ENCODE peak calls at places on chromosome 13, in four cellular contexts. F is hepatocyte, W is astrocyte of the cerebellum, O is HFF-Myc. Y is an unnamed sample.

GRCh38 chr13:60617863-60618733 is 221.1 kb downstream of the TDRD3 start:
- DNase-seq in O (no peak), W (peak), F (peak), Y (no peak)

GRCh38 chr13:109389892-109390345 is 396.5 kb downstream of the IRS2 start:
- DNase-seq in W (no peak), O (no peak), F (no peak), Y (no peak)

GRCh38 chr13:31174018-31174417 is 12.3 kb upstream of the HSPH1 start:
- DNase-seq in W (peak), F (no peak), O (no peak), Y (no peak)

GRCh38 chr13:85386424-85386823 is 412.8 kb downstream of the SLITRK6 start:
- DNase-seq in F (no peak), W (no peak), O (no peak), Y (peak)

GRCh38 chr13:60152114-60152513 is 11.6 kb downstream of the DIAPH3 start:
- DNase-seq in W (no peak), O (no peak), F (no peak), Y (no peak)

GRCh38 chr13:51435002-51435578 is 17.7 kb downstream of the INTS6 start:
- DNase-seq in F (peak), O (no peak), W (no peak), Y (no peak)

GRCh38 chr13:72651196-72651595 is 76.2 kb downstream of the MZT1 start:
- DNase-seq in F (peak), O (no peak), W (no peak), Y (no peak)

GRCh38 chr13:62060570-62060969 is 644.9 kb upstream of the PCDH20 start:
- DNase-seq in O (no peak), F (no peak), W (no peak), Y (no peak)

GRCh38 chr13:20391597-20392452 is 133.8 kb downstream of the CRYL1 start:
- DNase-seq in O (no peak), W (no peak), F (no peak), Y (no peak)

GRCh38 chr13:102195566-102196462 is 206.0 kb downstream of the FGF14 start:
- DNase-seq in F (no peak), O (peak), W (peak), Y (no peak)

GRCh38 chr13:24693862-24694471 is 13.8 kb downstream of the ATP12A start:
- DNase-seq in F (peak), W (no peak), O (no peak), Y (no peak)

GRCh38 chr13:99971576-99972189 is at the start of gene ZIC5:
- DNase-seq in F (no peak), O (no peak), W (peak), Y (no peak)

GRCh38 chr13:87093399-87093798 is 577.8 kb upstream of the SLITRK5 start:
- DNase-seq in W (no peak), F (no peak), O (no peak), Y (no peak)

GRCh38 chr13:23348270-23349126 is 85.0 kb downstream of the SACS start:
- DNase-seq in W (no peak), O (no peak), F (peak), Y (no peak)

GRCh38 chr13:44431150-44431549 is 57.5 kb downstream of the SERP2 start:
- DNase-seq in O (no peak), W (no peak), F (peak), Y (no peak)

GRCh38 chr13:113448545-113448884 is 4.8 kb downstream of the ADPRHL1 start:
- DNase-seq in O (no peak), F (no peak), W (no peak), Y (no peak)

GRCh38 chr13:56009418-56009817 is 1131.3 kb upstream of the PRR20A start:
- DNase-seq in F (no peak), O (no peak), W (no peak), Y (no peak)

GRCh38 chr13:78700121-78700910 is 41.4 kb upstream of the OBI1 start:
- DNase-seq in F (no peak), W (peak), O (no peak), Y (no peak)

GRCh38 chr13:81012031-81012430 is 671.1 kb upstream of the SPRY2 start:
- DNase-seq in O (no peak), W (no peak), F (no peak), Y (no peak)

GRCh38 chr13:33725340-33725739 is 92.6 kb upstream of the RFC3 start:
- DNase-seq in F (no peak), O (no peak), W (no peak), Y (no peak)

GRCh38 chr13:48151343-48151742 is 56.4 kb upstream of the MED4 start:
- DNase-seq in F (no peak), O (no peak), W (no peak), Y (no peak)

GRCh38 chr13:48144413-48145035 is 49.6 kb upstream of the MED4 start:
- DNase-seq in F (no peak), W (no peak), O (no peak), Y (no peak)

GRCh38 chr13:48142437-48142836 is 47.5 kb upstream of the MED4 start:
- DNase-seq in O (no peak), W (no peak), F (no peak), Y (no peak)

GRCh38 chr13:48146636-48147035 is 51.7 kb upstream of the MED4 start:
- DNase-seq in F (no peak), W (no peak), O (no peak), Y (no peak)

DNA sequence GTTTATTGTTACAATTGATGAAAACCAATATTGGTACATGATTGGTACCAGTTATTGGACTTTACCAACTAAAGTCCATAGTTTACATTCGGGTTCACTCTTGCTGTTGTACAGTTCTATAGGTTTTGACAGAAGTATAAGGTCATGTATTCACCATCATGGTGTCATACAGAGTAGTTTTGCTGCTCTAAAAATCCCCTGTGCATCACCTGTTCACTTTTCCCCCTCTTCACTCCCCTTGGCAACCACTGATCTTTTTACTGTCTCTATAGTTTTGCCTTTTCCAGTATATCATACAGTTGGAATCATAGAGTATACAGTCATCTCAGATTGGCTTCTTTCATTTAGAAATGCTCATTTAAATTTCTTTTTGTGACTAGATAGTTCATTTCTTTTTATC is 51.2 kb upstream of the MED4 start:
- DNase-seq in F (no peak), O (no peak), W (no peak), Y (no peak)
- TF ChIP-seq CTCF in F (no peak), O (no peak), W (no peak), Y (no peak)

DNA sequence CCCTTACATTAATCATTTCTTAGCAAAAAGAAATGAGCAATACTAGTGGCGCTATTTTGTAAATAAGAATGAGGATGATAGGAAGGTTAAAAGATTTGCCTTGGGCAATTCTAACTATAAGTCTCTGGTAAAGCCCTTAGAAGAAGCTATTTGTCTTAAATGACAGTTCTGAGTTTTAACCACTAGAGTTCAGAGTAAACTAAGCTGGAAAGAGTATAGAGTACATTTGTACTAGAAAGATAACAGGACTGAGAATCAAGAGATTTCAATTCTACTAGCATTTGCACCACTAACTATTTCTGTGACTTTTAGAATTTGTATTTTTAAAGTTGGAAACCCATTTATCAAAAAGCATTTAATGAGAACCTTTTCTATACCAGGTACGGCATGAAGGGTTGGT is 750.3 kb downstream of the OLFM4 start:
- DNase-seq in F (no peak), O (no peak), W (no peak), Y (no peak)
- TF ChIP-seq CTCF in F (peak), O (no peak), W (no peak), Y (no peak)

GRCh38 chr13:36945078-36945477 is 25.0 kb upstream of the SMAD9 start:
- DNase-seq in O (no peak), W (no peak), F (no peak), Y (no peak)

GRCh38 chr13:36950920-36951319 is 30.9 kb upstream of the SMAD9 start:
- DNase-seq in O (no peak), F (no peak), W (no peak), Y (no peak)

GRCh38 chr13:36954542-36954941 is 34.5 kb upstream of the SMAD9 start:
- DNase-seq in W (no peak), F (no peak), O (no peak), Y (no peak)

GRCh38 chr13:36950330-36950729 is 30.3 kb upstream of the SMAD9 start:
- DNase-seq in O (no peak), W (no peak), F (no peak), Y (no peak)
- TF ChIP-seq CTCF in O (no peak), W (no peak), F (no peak), Y (no peak)

GRCh38 chr13:39676315-39676876 is 20.9 kb downstream of the COG6 start:
- DNase-seq in O (no peak), F (peak), W (peak), Y (no peak)
- TF ChIP-seq CTCF in O (peak), F (peak), W (peak), Y (peak)